ENCODE peak calls at places on chromosomes 6 and 20, in seven cellular contexts. A is CD4-positive, alpha-beta T cell; D is osteocyte; Z is astrocyte; M is astrocyte of the spinal cord; V is MM.1S; K is A549. S is an unnamed sample.

GRCh38 chr6:83920017-83920416 is 60.5 kb downstream of the CYB5R4 start:
- DNase-seq in A (no peak), D (no peak), Z (peak; percentile 57), M (peak; percentile 8), V (no peak), K (no peak), S (no peak)

GRCh38 chr6:99833034-99833433 is 161.0 kb downstream of the MCHR2 start:
- DNase-seq in A (no peak), D (no peak), Z (no peak), M (no peak), V (no peak), K (no peak), S (no peak)

GRCh38 chr6:119942078-119942752 is 592.7 kb upstream of the MAN1A1 start:
- DNase-seq in A (no peak), D (no peak), Z (no peak), M (no peak), V (no peak), K (no peak), S (no peak)

GRCh38 chr6:31821301-31822037 is 6.1 kb upstream of the HSPA1B start:
- DNase-seq in A (no peak), D (no peak), Z (no peak), M (no peak), V (peak; percentile 65), K (peak; percentile 30), S (peak; percentile 70)

GRCh38 chr6:40631760-40632159 is 44.6 kb upstream of the LRFN2 start:
- DNase-seq in A (no peak), D (no peak), Z (no peak), M (no peak), V (no peak), K (no peak), S (no peak)

GRCh38 chr6:53199156-53199555 is 50.5 kb upstream of the GCM1 start:
- DNase-seq in A (no peak), D (no peak), Z (no peak), M (no peak), V (no peak), K (no peak), S (peak; percentile 57)

GRCh38 chr6:44855562-44856494 is 468.3 kb downstream of the CDC5L start:
- DNase-seq in A (no peak), D (no peak), Z (peak; percentile 84), M (peak; percentile 86), V (no peak), K (no peak), S (no peak)

GRCh38 chr6:7401103-7401502 is 11.5 kb downstream of the RIOK1 start:
- DNase-seq in A (no peak), D (no peak), Z (peak; percentile 8), M (no peak), V (no peak), K (no peak), S (no peak)

GRCh38 chr20:32249030-32249738 is 28.3 kb upstream of the KIF3B start:
- DNase-seq in A (no peak), D (no peak), Z (no peak), M (no peak), V (no peak), K (no peak), S (no peak)

GRCh38 chr6:100839419-100839818 is 41.7 kb downstream of the ASCC3 start:
- DNase-seq in A (no peak), D (no peak), Z (no peak), M (no peak), V (no peak), K (no peak), S (no peak)

GRCh38 chr6:108250240-108250866 is 10.5 kb downstream of the SNX3 start:
- DNase-seq in A (no peak), D (no peak), Z (no peak), M (peak; percentile 43), V (peak; percentile 9), K (no peak), S (no peak)

GRCh38 chr6:55198708-55199107 is 24.4 kb downstream of the HCRTR2 start:
- DNase-seq in A (no peak), D (no peak), Z (no peak), M (no peak), V (no peak), K (no peak), S (no peak)

GRCh38 chr6:35919827-35920751 is 809 bp downstream of the SRPK1 start:
- DNase-seq in A (peak; percentile 23), D (peak; percentile 84), Z (peak; percentile 63), M (peak; percentile 71), V (peak; percentile 36), K (no peak), S (peak; percentile 30)

DNA sequence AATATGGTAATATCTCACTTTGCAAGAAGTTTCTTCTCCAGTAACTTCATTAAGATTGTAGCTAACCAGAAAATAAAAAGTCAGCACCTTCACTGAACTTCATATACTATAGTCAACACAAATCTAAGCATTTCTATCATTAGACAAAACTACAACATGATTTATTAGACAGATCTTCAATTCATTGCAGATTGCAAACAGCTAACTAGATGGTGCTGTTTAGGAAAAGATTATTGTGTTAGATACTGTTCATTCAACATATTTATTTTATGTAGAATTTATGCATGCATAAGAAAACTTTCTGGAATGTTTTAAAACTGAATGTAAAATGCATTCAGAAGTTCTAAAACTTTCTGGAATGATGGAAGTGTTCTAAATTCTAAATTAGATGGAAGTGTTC is 442.1 kb downstream of the HTR1B start:
- DNase-seq in A (no peak), D (no peak), Z (no peak), M (no peak), V (no peak), K (no peak), S (no peak)
- TF ChIP-seq CTCF in A (no peak), D (peak; percentile 50), Z (no peak), M (no peak), V (no peak), K (no peak), S (no peak)

GRCh38 chr6:16522937-16523336 is 238.3 kb downstream of the ATXN1 start:
- DNase-seq in A (no peak), D (no peak), Z (no peak), M (no peak), V (no peak), K (no peak), S (no peak)

GRCh38 chr6:16514249-16514648 is 247.0 kb downstream of the ATXN1 start:
- DNase-seq in A (no peak), D (no peak), Z (peak; percentile 67), M (peak; percentile 76), V (no peak), K (peak; percentile 40), S (peak; percentile 42)

GRCh38 chr6:16521528-16521927 is 239.7 kb downstream of the ATXN1 start:
- DNase-seq in A (no peak), D (no peak), Z (no peak), M (no peak), V (no peak), K (no peak), S (no peak)

GRCh38 chr6:16519265-16520242 is 241.7 kb downstream of the ATXN1 start:
- DNase-seq in A (no peak), D (no peak), Z (peak; percentile 31), M (no peak), V (no peak), K (no peak), S (no peak)

GRCh38 chr6:16518265-16518664 is 243.0 kb downstream of the ATXN1 start:
- DNase-seq in A (no peak), D (no peak), Z (no peak), M (no peak), V (peak; percentile 16), K (no peak), S (no peak)
- TF ChIP-seq CTCF in A (no peak), D (no peak), Z (no peak), M (no peak), V (peak; percentile 29), K (no peak), S (no peak)

GRCh38 chr20:36835453-36836198 is 40.3 kb upstream of the TLDC2 start:
- DNase-seq in A (peak; percentile 69), D (peak; percentile 95), Z (peak; percentile 90), M (peak; percentile 95), V (peak; percentile 91), K (peak; percentile 98), S (peak; percentile 97)

GRCh38 chr20:36839150-36839549 is 36.8 kb upstream of the TLDC2 start:
- DNase-seq in A (no peak), D (no peak), Z (no peak), M (no peak), V (no peak), K (no peak), S (no peak)

GRCh38 chr20:36835025-36835424 is 40.9 kb upstream of the TLDC2 start:
- DNase-seq in A (no peak), D (no peak), Z (no peak), M (no peak), V (no peak), K (no peak), S (no peak)

GRCh38 chr20:36833275-36834020 is 42.5 kb upstream of the TLDC2 start:
- DNase-seq in A (no peak), D (no peak), Z (peak; percentile 27), M (no peak), V (no peak), K (no peak), S (no peak)

DNA sequence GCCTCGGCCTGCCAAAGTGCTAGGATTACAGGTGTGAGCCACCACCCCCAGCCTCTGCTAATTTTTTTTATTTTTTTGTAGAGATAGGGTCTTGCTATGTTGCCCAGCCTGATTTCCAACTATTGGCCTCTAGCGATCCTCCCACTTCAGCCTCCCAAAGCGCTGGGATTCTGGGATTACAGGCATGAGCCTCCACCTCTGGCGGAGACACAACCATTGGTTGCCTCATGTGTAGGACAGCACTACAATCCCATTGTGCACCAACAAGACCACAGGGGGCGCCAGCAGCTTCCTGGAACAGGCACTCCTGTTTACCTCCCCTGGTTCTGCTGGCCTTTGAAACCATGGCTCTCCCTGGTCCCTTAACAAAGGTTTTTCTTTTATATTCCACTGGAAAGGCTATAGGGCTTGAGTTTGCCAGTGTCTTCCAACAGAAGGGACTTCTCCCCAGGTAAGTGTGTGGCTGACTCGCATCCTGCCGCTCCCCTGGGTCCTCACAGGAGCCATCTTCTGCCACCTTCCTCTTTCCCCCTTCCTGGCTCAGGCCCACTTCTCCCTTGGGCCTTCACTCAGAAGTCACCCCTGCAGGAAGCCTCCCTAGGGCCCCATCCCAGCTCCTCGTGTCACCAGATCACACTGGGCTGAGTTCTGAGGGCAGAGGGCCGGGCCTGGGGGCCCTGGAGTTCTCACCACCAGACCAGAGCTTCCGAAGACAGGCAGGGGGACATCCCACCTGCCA is 39.2 kb upstream of the TLDC2 start:
- DNase-seq in A (no peak), D (no peak), Z (no peak), M (peak; percentile 47), V (peak; percentile 52), K (peak; percentile 69), S (peak; percentile 74)
- TF ChIP-seq CTCF in A (no peak), D (peak; percentile 53), Z (peak; percentile 30), M (peak; percentile 48), V (peak; percentile 48), K (peak; percentile 50), S (peak; percentile 73)

GRCh38 chr6:160456214-160456546 is 108.0 kb downstream of the SLC22A3 start:
- DNase-seq in A (no peak), D (no peak), Z (no peak), M (no peak), V (no peak), K (no peak), S (no peak)
- TF ChIP-seq CTCF in A (peak; percentile 60), D (no peak), Z (no peak), M (no peak), V (no peak), K (no peak), S (no peak)

GRCh38 chr6:15894973-15895858 is 232.4 kb upstream of the DTNBP1 start:
- DNase-seq in A (no peak), D (no peak), Z (no peak), M (no peak), V (no peak), K (no peak), S (no peak)
- TF ChIP-seq CTCF in A (no peak), D (no peak), Z (no peak), M (no peak), V (no peak), K (no peak), S (no peak)

S was measured in GM10248.